ENCODE peak calls at places on chromosome 10, in seven cellular contexts. E is ovary, Z is astrocyte, T is heart left ventricle, R is suprapubic skin, I is endodermal cell, W is Peyer's patch. S is an unnamed sample. For H3K4me1, the result is how much of the 10 kb centered on the place peaks cover.

GRCh38 chr10:27741173-27742091 is 4.2 kb downstream of the MKX start:
- DNase-seq in E (peak), Z (no peak), T (no peak), R (no peak), I (peak), W (no peak), S (peak)

GRCh38 chr10:123913688-123914268 is 22.2 kb upstream of the CPXM2 start:
- DNase-seq in E (peak), Z (peak), T (no peak), R (peak), I (no peak), W (no peak), S (peak)

GRCh38 chr10:118802126-118802793 is 47.5 kb upstream of the CACUL1 start:
- DNase-seq in E (no peak), Z (no peak), T (no peak), R (no peak), I (no peak), W (no peak), S (no peak)

GRCh38 chr10:93198401-93199175 is 124.9 kb downstream of the CYP26A1 start:
- DNase-seq in E (peak), Z (no peak), T (no peak), R (no peak), I (peak), W (no peak), S (peak)

GRCh38 chr10:13773043-13773442 is 186.3 kb downstream of the PRPF18 start:
- DNase-seq in E (no peak), Z (no peak), T (no peak), R (no peak), I (no peak), W (no peak), S (no peak)

GRCh38 chr10:13496164-13496563 is 32.6 kb downstream of the BEND7 start:
- DNase-seq in E (no peak), Z (no peak), T (no peak), R (no peak), I (no peak), W (no peak), S (no peak)

GRCh38 chr10:12077580-12078180 is 8.9 kb downstream of the DHTKD1 start:
- DNase-seq in E (no peak), Z (no peak), T (no peak), R (no peak), I (no peak), W (peak), S (no peak)

GRCh38 chr10:76435154-76435553 is 1003.7 kb downstream of the LRMDA start:
- DNase-seq in E (no peak), Z (no peak), T (no peak), R (no peak), I (no peak), W (no peak), S (no peak)

GRCh38 chr10:26486985-26487850 is 49.1 kb downstream of the APBB1IP start:
- DNase-seq in E (no peak), Z (peak), T (no peak), R (no peak), I (no peak), W (peak), S (no peak)

GRCh38 chr10:83990126-83990525 is 149.2 kb upstream of the GHITM start:
- DNase-seq in E (no peak), Z (no peak), T (no peak), R (no peak), I (no peak), W (no peak), S (no peak)

GRCh38 chr10:62075912-62076311 is 174.4 kb downstream of the ARID5B start:
- DNase-seq in E (no peak), Z (no peak), T (no peak), R (no peak), I (no peak), W (no peak), S (no peak)

GRCh38 chr10:104069610-104070009 is 16.1 kb downstream of the COL17A1 start:
- DNase-seq in E (no peak), Z (no peak), T (no peak), R (no peak), I (no peak), W (no peak), S (no peak)

GRCh38 chr10:78028438-78029293 is 649 bp downstream of the POLR3A start:
- DNase-seq in E (no peak), Z (peak), T (no peak), R (no peak), I (no peak), W (no peak), S (no peak)

GRCh38 chr10:97025613-97026242 is 160.0 kb downstream of the SLIT1 start:
- DNase-seq in E (peak), Z (peak), T (peak), R (no peak), I (peak), W (peak), S (peak)

GRCh38 chr10:58701398-58702135 is 188.9 kb downstream of the BICC1 start:
- DNase-seq in E (no peak), Z (peak), T (no peak), R (no peak), I (no peak), W (no peak), S (no peak)

GRCh38 chr10:13868528-13869294 is 281.9 kb downstream of the PRPF18 start:
- DNase-seq in E (no peak), Z (no peak), T (no peak), R (no peak), I (peak), W (no peak), S (no peak)

GRCh38 chr10:78341953-78342614 is 308.4 kb downstream of the RPS24 start:
- DNase-seq in E (peak), Z (no peak), T (peak), R (peak), I (peak), W (no peak), S (no peak)

GRCh38 chr10:4134701-4135100 is 349.7 kb upstream of the KLF6 start:
- DNase-seq in E (no peak), Z (no peak), T (no peak), R (no peak), I (no peak), W (no peak), S (no peak)

GRCh38 chr10:4129866-4130455 is 345.0 kb upstream of the KLF6 start:
- DNase-seq in E (no peak), Z (peak), T (no peak), R (no peak), I (no peak), W (no peak), S (no peak)

GRCh38 chr10:4132216-4132556 is 347.2 kb upstream of the KLF6 start:
- DNase-seq in E (no peak), Z (no peak), T (no peak), R (no peak), I (no peak), W (no peak), S (no peak)

GRCh38 chr10:4130685-4131084 is 345.7 kb upstream of the KLF6 start:
- DNase-seq in E (no peak), Z (no peak), T (no peak), R (no peak), I (no peak), W (peak), S (no peak)

GRCh38 chr10:4131407-4132215 is 346.6 kb upstream of the KLF6 start:
- DNase-seq in E (no peak), Z (peak), T (no peak), R (no peak), I (no peak), W (no peak), S (no peak)
- H3K4me3 ChIP-seq in E (no peak), Z (peak), T (no peak), R (no peak), I (no peak), W (no peak), S (peak)

GRCh38 chr10:132418520-132419416 is 21.8 kb downstream of the PWWP2B start:
- DNase-seq in E (no peak), Z (no peak), T (no peak), R (no peak), I (peak), W (peak), S (peak)
- H3K4me1 ChIP-seq in E (under half), Z (under half), T (half or more), R (half or more), I (under half), W (under half), S (under half)

GRCh38 chr10:94485094-94485493 is 60.5 kb upstream of the HELLS start:
- DNase-seq in E (no peak), Z (no peak), T (no peak), R (no peak), I (no peak), W (no peak), S (no peak)

GRCh38 chr10:94489107-94489506 is 56.5 kb upstream of the HELLS start:
- DNase-seq in E (no peak), Z (no peak), T (no peak), R (no peak), I (no peak), W (no peak), S (no peak)

GRCh38 chr10:94481410-94481809 is 64.2 kb upstream of the HELLS start:
- DNase-seq in E (no peak), Z (no peak), T (no peak), R (no peak), I (no peak), W (no peak), S (no peak)

GRCh38 chr10:94487575-94487974 is 58.0 kb upstream of the HELLS start:
- DNase-seq in E (no peak), Z (no peak), T (no peak), R (no peak), I (no peak), W (no peak), S (no peak)

DNA sequence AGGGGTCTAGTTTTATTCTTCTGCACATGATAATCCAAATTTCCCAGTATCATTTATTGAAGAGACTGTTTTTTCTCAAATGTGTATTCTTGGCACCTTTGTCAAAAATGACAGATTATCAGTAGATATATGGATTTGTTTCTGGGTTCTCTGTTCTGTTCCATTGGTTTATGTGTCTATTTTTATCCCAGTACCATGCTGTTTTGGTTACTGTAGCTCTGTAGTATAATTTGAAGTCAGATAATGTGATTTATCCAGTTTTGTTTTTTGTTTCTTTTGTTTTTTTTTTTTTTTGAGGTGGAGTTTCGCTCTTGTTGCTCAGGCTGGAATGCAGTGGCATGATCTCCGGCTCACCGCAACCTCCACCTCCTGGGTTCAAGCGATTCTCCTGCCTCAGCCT is 61.6 kb upstream of the HELLS start:
- DNase-seq in E (no peak), Z (no peak), T (no peak), R (no peak), I (no peak), W (no peak), S (no peak)
- TF ChIP-seq CTCF in E (no peak), Z (no peak), T (no peak), R (no peak), I (no peak), W (no peak), S (no peak)

GRCh38 chr10:29850371-29850770 is 209.0 kb downstream of the JCAD start:
- DNase-seq in E (no peak), Z (no peak), T (no peak), R (no peak), I (no peak), W (no peak), S (no peak)

GRCh38 chr10:29846881-29847280 is 212.1 kb upstream of the SVIL start:
- DNase-seq in E (no peak), Z (no peak), T (no peak), R (no peak), I (no peak), W (no peak), S (no peak)

GRCh38 chr10:29851241-29851640 is 208.1 kb downstream of the JCAD start:
- DNase-seq in E (no peak), Z (no peak), T (no peak), R (no peak), I (no peak), W (no peak), S (no peak)

GRCh38 chr10:29849434-29849833 is 210.0 kb downstream of the JCAD start:
- DNase-seq in E (no peak), Z (peak), T (peak), R (no peak), I (no peak), W (no peak), S (no peak)

DNA sequence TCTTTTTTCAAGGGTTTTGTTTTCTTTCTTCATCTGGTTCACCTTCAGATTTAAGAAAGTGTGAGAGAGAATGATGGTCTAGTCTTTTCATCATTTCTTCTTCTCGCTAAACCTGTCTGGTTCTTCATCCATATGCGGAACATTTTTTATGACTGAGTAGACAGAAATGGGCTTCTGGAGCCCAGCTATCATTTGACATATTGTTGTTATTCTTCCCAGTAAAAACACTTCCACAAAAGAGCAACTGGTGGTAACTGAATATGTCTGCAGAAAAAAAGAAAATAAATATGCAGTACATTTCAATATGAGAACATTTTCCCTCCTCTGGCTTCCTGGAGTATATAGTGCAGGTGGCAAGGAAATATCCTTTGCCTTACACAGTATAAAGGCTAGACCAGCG is 209.5 kb downstream of the JCAD start:
- DNase-seq in E (no peak), Z (no peak), T (no peak), R (no peak), I (no peak), W (no peak), S (no peak)
- H3K4me3 ChIP-seq in E (no peak), Z (peak), T (peak), R (peak), I (no peak), W (no peak), S (no peak)

DNA sequence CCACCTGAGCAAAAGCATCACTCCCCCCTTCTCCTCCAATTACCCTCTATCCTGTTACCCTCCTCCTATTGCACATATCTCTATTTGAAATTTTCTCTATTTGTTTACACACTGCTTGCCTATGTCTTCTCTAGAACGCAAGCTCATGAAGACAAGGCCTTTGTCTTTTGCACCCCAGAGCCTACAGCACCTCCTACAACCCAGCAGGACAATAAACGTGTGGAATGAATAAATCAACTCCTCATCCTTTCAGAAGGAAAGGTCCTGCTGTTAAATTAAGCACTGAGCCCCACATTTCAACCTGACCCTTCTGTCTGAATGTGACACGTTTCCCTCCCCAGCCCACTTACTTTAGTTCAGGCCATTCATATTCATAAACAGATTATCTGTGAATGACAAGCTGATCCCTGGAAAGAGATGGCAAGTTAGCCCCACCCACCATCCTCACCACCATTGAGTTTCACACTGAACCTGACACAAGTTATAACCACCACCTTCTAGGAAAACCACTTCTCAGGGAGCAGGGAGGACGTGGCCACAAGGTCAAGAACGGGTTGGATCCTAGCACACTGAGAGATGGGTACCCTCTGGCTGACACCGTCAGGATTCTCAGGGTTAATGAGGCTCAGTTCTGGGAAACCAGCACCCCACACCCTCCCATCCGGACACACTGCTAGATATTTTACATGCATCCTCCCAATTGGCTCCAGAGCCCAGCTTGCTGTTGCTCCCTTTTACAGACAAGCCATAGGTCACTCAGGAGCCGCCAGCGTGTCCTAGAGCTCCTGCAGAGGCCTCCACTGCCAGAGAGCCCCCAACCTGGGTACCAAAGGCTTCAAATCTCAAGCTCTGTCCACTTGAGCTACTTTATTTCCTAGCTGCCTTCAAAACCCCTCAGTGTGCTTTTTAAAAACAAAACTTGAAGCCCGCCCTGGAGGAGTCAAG is 933 bp downstream of the PRTFDC1 start:
- DNase-seq in E (peak), Z (no peak), T (peak), R (no peak), I (peak), W (no peak), S (no peak)
- H3K4me1 ChIP-seq in E (under half), Z (under half), T (under half), R (under half), I (under half), W (under half), S (under half)

GRCh38 chr10:80277567-80278250 is 11.7 kb downstream of the MAT1A start:
- DNase-seq in E (peak), Z (no peak), T (no peak), R (no peak), I (no peak), W (no peak), S (no peak)

GRCh38 chr10:80278480-80278879 is 11.0 kb downstream of the MAT1A start:
- DNase-seq in E (no peak), Z (no peak), T (no peak), R (no peak), I (no peak), W (no peak), S (no peak)

GRCh38 chr10:80277016-80277415 is 12.4 kb downstream of the MAT1A start:
- DNase-seq in E (no peak), Z (no peak), T (no peak), R (no peak), I (peak), W (no peak), S (no peak)

GRCh38 chr10:80280071-80280800 is 9.2 kb downstream of the MAT1A start:
- DNase-seq in E (no peak), Z (no peak), T (no peak), R (no peak), I (no peak), W (no peak), S (no peak)

DNA sequence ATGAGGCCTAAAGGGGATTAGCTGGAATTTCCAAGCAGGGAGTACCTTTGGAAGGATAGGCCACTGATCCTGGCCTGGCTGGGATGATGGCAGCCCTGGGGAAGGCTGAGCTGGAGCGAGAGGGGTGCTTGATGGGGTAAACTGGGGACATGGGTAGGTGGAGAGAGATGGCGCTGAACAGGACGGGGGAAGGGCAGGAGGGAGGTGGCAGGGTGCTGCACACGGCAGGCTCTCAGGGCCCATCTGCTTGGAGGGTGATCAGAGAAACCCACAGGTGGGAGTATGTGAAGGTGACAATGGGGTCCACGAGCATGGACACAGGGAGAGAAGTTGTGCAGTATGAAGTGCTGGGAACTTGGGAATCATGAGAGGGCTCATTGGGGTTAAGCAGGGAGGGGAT is 10.3 kb downstream of the MAT1A start:
- DNase-seq in E (no peak), Z (no peak), T (no peak), R (no peak), I (peak), W (no peak), S (no peak)
- TF ChIP-seq CTCF in E (no peak), Z (no peak), T (no peak), R (no peak), I (no peak), W (no peak), S (no peak)

DNA sequence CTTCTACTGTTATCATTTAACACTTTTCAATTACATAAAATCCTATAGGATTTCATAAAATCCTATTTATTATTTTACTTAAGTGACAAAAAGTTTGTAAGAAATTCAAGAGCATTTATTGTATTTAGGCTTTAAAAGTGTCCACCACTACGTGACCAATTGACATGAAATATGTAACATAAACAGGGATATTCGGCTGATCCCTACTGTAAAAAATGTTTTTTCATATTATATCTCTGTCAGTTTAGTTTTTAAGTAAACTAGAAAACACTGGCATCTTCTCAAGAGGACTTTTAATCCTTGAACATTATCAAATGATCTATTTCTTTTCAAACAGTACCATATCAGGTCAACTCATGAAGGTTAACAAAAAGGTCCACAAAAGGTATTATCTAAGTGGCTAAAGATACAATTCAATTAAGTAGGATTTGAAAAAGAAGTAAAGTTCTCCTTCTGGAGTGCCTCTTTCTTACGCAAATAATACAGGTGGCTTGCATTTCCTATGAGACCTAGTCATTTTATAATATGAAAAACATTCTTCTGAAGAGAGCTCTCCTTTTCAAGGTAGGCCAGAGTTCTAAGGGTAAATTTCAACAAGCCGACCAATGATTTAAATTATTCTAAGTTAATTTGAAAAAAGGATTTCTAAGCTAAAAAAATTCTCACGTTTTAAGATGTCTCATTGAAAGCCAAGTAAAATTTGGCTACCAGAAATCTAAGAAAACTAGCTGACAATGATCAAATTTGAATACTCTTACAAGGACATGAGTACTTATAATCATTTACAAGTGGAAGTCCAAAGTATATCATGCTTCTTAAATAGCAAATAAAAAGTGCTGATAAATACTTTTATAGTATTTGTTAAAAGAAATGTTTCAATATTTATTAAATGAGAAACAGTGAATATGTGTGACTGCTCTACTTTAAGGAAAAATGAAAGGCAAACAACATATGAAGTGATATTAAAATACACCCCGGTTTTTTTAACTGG is 133.5 kb downstream of the NRBF2 start:
- DNase-seq in E (no peak), Z (no peak), T (no peak), R (no peak), I (no peak), W (no peak), S (no peak)
- H3K4me3 ChIP-seq in E (peak), Z (peak), T (peak), R (peak), I (peak), W (peak), S (peak)

DNA sequence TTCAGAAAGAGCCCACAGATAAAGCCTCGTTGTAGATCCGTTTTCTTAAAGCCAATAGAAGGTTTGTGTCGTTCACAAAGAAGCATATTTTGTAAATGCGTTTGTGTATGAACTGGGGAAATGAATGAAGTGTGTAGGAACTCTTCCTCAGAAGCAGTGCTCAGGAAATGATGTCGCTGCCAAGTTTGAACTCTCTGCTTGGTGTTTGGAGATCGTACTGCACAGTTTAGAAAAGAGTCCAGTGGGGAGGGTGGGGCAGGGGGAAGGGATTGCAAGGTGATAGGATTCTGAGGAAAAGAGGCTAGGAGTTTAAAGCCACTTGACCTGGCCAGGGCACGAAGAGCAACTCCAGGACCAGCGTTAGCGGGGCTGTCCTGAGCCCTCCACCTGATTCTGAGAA is 122.2 kb downstream of the CUBN start:
- DNase-seq in E (no peak), Z (no peak), T (no peak), R (no peak), I (peak), W (no peak), S (no peak)
- H3K4me1 ChIP-seq in E (under half), Z (half or more), T (half or more), R (half or more), I (under half), W (under half), S (under half)